ENCODE peak calls at places on chromosomes 4 and X, in five cellular contexts. N, O, P, T and J are unnamed samples.

GRCh38 chrX:40845331-40845911 is 110.1 kb upstream of the MED14 start:
- DNase-seq in N (peak; percentile 94), O (no peak), P (peak; percentile 75), T (peak; percentile 55), J (peak; percentile 97)

GRCh38 chr4:113732-114131 is 10.6 kb upstream of the ZNF718 start:
- DNase-seq in N (no peak), O (no peak), P (no peak), T (no peak), J (no peak)

GRCh38 chrX:49212209-49212608 is 12.2 kb upstream of the SYP start:
- DNase-seq in N (no peak), O (no peak), P (no peak), T (no peak), J (no peak)

GRCh38 chr4:101689220-101689619 is 101.3 kb upstream of the BANK1 start:
- DNase-seq in N (no peak), O (no peak), P (no peak), T (no peak), J (no peak)

GRCh38 chrX:69371159-69371558 is 133.0 kb upstream of the NALF2 start:
- DNase-seq in N (no peak), O (no peak), P (no peak), T (no peak), J (no peak)

GRCh38 chr4:92334716-92335350 is 31.1 kb downstream of the GRID2 start:
- DNase-seq in N (no peak), O (no peak), P (no peak), T (no peak), J (peak; percentile 82)

GRCh38 chrX:16870861-16871584 is 861 bp upstream of the RBBP7 start:
- DNase-seq in N (peak; percentile 31), O (no peak), P (peak; percentile 88), T (no peak), J (no peak)

GRCh38 chr4:37197899-37198298 is 46.6 kb upstream of the NWD2 start:
- DNase-seq in N (no peak), O (no peak), P (no peak), T (no peak), J (no peak)

GRCh38 chr4:73679836-73680235 is 59.6 kb upstream of the RASSF6 start:
- DNase-seq in N (peak; percentile 49), O (no peak), P (no peak), T (peak; percentile 51), J (peak; percentile 87)

GRCh38 chrX:21843179-21843578 is 3.8 kb downstream of the MBTPS2 start:
- DNase-seq in N (no peak), O (no peak), P (no peak), T (no peak), J (no peak)

GRCh38 chrX:49184294-49185061 is 1.7 kb downstream of the PRICKLE3 start:
- DNase-seq in N (peak; percentile 92), O (peak; percentile 86), P (peak; percentile 97), T (peak; percentile 92), J (peak; percentile 89)

GRCh38 chr4:112702892-112703291 is 65.9 kb downstream of the LARP7 start:
- DNase-seq in N (peak; percentile 32), O (no peak), P (no peak), T (no peak), J (no peak)

GRCh38 chr4:65167719-65168118 is 502.6 kb downstream of the EPHA5 start:
- DNase-seq in N (no peak), O (no peak), P (no peak), T (no peak), J (no peak)

GRCh38 chr4:175947117-175947722 is 118.4 kb upstream of the WDR17 start:
- DNase-seq in N (peak; percentile 47), O (peak; percentile 27), P (no peak), T (no peak), J (peak; percentile 66)

GRCh38 chr4:82774711-82775171 is 23.9 kb downstream of the SCD5 start:
- DNase-seq in N (peak; percentile 71), O (no peak), P (peak; percentile 90), T (no peak), J (no peak)

GRCh38 chr4:71389149-71389840 is 50.5 kb downstream of the SLC4A4 start:
- DNase-seq in N (peak; percentile 28), O (no peak), P (no peak), T (no peak), J (peak; percentile 83)

GRCh38 chr4:26288308-26288982 is 32.4 kb upstream of the RBPJ start:
- DNase-seq in N (peak; percentile 84), O (no peak), P (no peak), T (no peak), J (peak; percentile 65)

GRCh38 chr4:158051401-158052235 is 121.2 kb downstream of the GASK1B start:
- DNase-seq in N (peak; percentile 96), O (no peak), P (no peak), T (peak; percentile 4), J (peak; percentile 97)

GRCh38 chrX:15336023-15336413 is 695 bp upstream of the PIGA start:
- DNase-seq in N (peak; percentile 77), O (no peak), P (no peak), T (peak; percentile 83), J (peak; percentile 69)

GRCh38 chr4:105600256-105600655 is 47.8 kb downstream of the ARHGEF38 start:
- DNase-seq in N (no peak), O (no peak), P (no peak), T (no peak), J (no peak)

GRCh38 chrX:54294306-54294705 is 63.5 kb downstream of the WNK3 start:
- DNase-seq in N (no peak), O (no peak), P (no peak), T (no peak), J (no peak)

GRCh38 chrX:39873111-39873510 is 224.6 kb downstream of the BCOR start:
- DNase-seq in N (no peak), O (no peak), P (no peak), T (peak; percentile 32), J (no peak)

GRCh38 chr4:139015948-139016451 is 419 bp downstream of the NOCT start:
- DNase-seq in N (peak; percentile 61), O (no peak), P (peak; percentile 73), T (peak; percentile 42), J (peak; percentile 42)

GRCh38 chr4:140641789-140642439 is 73.2 kb upstream of the UCP1 start:
- DNase-seq in N (no peak), O (no peak), P (peak; percentile 87), T (peak; percentile 26), J (no peak)

GRCh38 chrX:10016516-10017132 is 49.5 kb downstream of the CLDN34 start:
- DNase-seq in N (peak; percentile 47), O (no peak), P (no peak), T (no peak), J (no peak)

GRCh38 chr4:38785901-38786402 is 3.2 kb upstream of the TLR10 start:
- DNase-seq in N (no peak), O (no peak), P (no peak), T (no peak), J (no peak)

GRCh38 chrX:16138108-16138427 is 14.7 kb downstream of the GRPR start:
- DNase-seq in N (no peak), O (peak; percentile 12), P (peak; percentile 72), T (no peak), J (no peak)

GRCh38 chr4:102823897-102824296 is 3.5 kb downstream of the UBE2D3 start:
- DNase-seq in N (peak; percentile 45), O (no peak), P (no peak), T (no peak), J (peak; percentile 19)

GRCh38 chr4:56004235-56004634 is 55.5 kb downstream of the CEP135 start:
- DNase-seq in N (no peak), O (no peak), P (no peak), T (no peak), J (no peak)

GRCh38 chr4:173371292-173372192 is 788 bp downstream of the SAP30 start:
- DNase-seq in N (peak; percentile 90), O (no peak), P (peak; percentile 85), T (peak; percentile 77), J (peak; percentile 74)

DNA sequence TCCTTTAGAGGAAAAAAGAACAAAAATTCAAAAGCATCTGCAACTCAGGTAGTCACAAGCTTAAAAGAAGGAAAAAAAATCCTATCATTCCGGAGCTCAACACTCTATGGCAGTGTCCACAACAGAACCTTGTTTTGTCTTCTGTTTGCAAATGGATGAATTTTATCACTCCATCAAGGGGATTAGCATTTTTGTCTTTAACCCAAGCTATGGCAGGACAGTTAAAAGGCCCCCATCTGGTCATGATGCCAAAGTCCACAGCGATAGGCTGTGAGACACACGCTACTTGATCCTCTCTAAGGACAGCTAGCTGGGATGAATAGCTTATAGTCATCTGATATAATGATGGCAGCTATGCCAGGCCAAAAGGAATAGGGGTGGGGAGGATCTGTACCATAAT is 16.6 kb downstream of the AMER1 start:
- DNase-seq in N (no peak), O (no peak), P (no peak), T (no peak), J (no peak)
- H3K9me3 ChIP-seq in N (no peaks in the 10 kb centered on the region), O (no peaks in the 10 kb centered on the region), P (no peaks in the 10 kb centered on the region), T (no peaks in the 10 kb centered on the region), J (no peaks in the 10 kb centered on the region)

DNA sequence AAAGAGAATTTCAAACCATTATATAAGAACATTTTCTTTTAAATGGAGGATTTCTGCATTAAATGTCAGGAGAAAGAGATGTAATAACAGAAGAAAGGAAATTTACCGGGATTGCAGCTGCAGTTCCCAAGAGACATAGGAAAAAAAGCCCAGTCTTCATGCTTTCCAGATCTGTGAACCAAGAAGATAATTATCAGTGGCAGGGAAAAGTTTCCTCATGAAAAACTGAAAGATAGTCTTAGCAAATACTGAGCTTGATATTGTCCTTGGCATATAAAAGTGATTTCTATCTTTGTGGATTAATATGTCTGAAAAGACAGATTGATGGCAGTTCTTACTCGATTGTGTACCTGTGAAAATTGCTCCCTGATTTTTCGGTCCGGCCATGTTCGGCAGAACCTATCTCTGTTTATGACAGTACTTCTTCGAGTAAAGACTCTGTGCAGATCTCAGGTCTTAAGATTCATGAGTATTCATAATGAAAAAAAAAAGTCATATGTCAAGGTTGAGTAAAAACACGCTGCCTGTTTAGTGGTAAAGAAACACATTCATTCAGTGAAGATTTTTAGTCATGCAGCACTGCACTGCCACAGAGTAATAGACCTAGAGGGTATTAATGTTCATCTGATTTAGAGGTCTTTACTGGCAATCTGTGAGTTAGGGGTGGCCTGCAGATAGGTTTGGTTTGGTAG is 29.6 kb downstream of the SPARCL1 start:
- DNase-seq in N (no peak), O (no peak), P (no peak), T (no peak), J (no peak)
- H3K4me3 ChIP-seq in N (no peak overlapping the region), O (no peak overlapping the region), P (no peak overlapping the region), T (no peak overlapping the region), J (no peak overlapping the region)

DNA sequence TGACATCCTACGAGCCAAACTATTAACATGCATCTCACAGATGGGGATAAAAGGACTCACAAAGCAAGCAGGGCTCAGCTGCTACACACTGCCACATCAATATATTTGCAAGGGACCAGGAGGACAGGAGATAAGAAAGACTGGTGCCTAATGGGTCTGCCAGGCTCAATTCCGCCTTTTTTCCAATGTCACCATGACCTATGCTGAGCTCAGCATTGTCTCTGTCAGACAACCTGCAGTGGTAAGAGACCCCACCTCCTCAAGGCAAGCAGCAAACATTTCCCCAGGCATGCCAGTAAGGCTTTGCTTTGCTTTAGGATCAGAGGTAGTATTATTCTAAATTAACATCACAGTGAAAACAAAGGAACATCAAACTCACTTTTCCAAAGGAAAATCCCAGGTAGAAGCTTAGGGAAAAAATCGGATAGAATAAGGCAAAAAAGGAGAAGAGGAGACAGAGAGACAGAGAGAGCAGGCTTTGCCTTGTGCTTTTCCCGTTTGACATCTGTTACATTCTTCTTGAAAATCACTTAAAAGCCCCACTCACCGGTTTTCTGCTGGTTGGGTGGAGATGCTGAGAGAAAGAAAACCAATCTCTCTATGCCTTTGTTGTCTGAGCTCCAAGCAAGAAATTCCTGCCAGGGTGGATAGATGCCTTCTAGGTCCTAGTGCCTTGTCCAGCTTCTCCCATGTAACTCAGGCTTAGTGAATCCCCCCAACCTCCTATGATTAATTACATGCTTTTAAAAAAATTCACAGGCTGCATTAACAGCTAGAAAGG is at the start of gene DCX:
- DNase-seq in N (no peak), O (no peak), P (peak; percentile 61), T (no peak), J (no peak)
- H3K9ac ChIP-seq in N (no peak within 1 kb of the TSS), O (no peak within 1 kb of the TSS), P (no peak within 1 kb of the TSS), T (no peak within 1 kb of the TSS), J (no peak within 1 kb of the TSS)

GRCh38 chrX:51242212-51242611 is 90.4 kb upstream of the NUDT10 start:
- DNase-seq in N (no peak), O (no peak), P (no peak), T (no peak), J (no peak)
- H3K9me3 ChIP-seq in N (no peaks in the 10 kb centered on the region), O (no peaks in the 10 kb centered on the region), P (no peaks in the 10 kb centered on the region), T (peaks cover 25% of the 10 kb centered on the region), J (no peaks in the 10 kb centered on the region)